ENCODE peak calls at places on chromosomes 4 and X, in five cellular contexts. J is endodermal cell, L is PC-9, B is iris pigment epithelial cell, P is GM12865. Q is an unnamed sample.

GRCh38 chr4:29708473-29708872 is 1011.7 kb upstream of the PCDH7 start:
- DNase-seq in B (peak; percentile 51), L (peak; percentile 1), J (no peak), P (no peak), Q (peak; percentile 54)

GRCh38 chr4:155679343-155679742 is 12.7 kb downstream of the GUCY1A1 start:
- DNase-seq in B (peak; percentile 90), P (peak; percentile 40), J (no peak), L (peak; percentile 17), Q (peak; percentile 54)

GRCh38 chr4:17232575-17233253 is 279.2 kb downstream of the QDPR start:
- DNase-seq in B (peak; percentile 84), J (no peak), P (no peak), L (no peak), Q (peak; percentile 58)

GRCh38 chrX:32893751-32894150 is 317.6 kb downstream of the DMD start:
- DNase-seq in L (no peak), B (no peak), J (no peak), P (no peak), Q (no peak)

GRCh38 chrX:38726596-38726995 is 74.7 kb upstream of the MID1IP1 start:
- DNase-seq in P (no peak), B (no peak), J (no peak), L (no peak), Q (no peak)

GRCh38 chrX:22037911-22038537 is 5.9 kb downstream of the PHEX start:
- DNase-seq in P (no peak), L (no peak), J (no peak), B (no peak), Q (no peak)

GRCh38 chr4:92522371-92522770 is 218.6 kb downstream of the GRID2 start:
- DNase-seq in B (no peak), J (no peak), L (no peak), P (peak; percentile 1), Q (no peak)

GRCh38 chr4:171857302-171858005 is 44.2 kb downstream of the GALNTL6 start:
- DNase-seq in B (peak; percentile 53), J (no peak), L (no peak), P (no peak), Q (no peak)

GRCh38 chrX:129957241-129958099 is 25.0 kb upstream of the BCORL1 start:
- DNase-seq in L (peak; percentile 83), B (peak; percentile 48), P (peak; percentile 89), J (peak; percentile 87), Q (peak; percentile 84)

Q was measured in islet precursor cell.